ENCODE peak calls at places on chromosomes 6 and 20, in seven cellular contexts. One of them, this sample, is unnamed. For H3K4me1, the result is how much of the 10 kb centered on the place peaks cover.

GRCh38 chr6:139296927-139297326 is 5.1 kb upstream of the TXLNB start:
- DNase-seq in OCI-LY7: no peak
- DNase-seq in A549: no peak
- DNase-seq in cardiac muscle cell: no peak
- DNase-seq in GM23338: no peak
- DNase-seq in astrocyte: peak
- DNase-seq in CD8-positive, alpha-beta T cell: no peak
- DNase-seq in this sample: no peak

GRCh38 chr20:37179671-37180524 is 550 bp upstream of the MROH8 start:
- DNase-seq in OCI-LY7: peak
- DNase-seq in A549: no peak
- DNase-seq in cardiac muscle cell: no peak
- DNase-seq in GM23338: no peak
- DNase-seq in astrocyte: peak
- DNase-seq in CD8-positive, alpha-beta T cell: no peak
- DNase-seq in this sample: no peak

GRCh38 chr20:43409041-43409913 is 48.4 kb upstream of the SRSF6 start:
- DNase-seq in OCI-LY7: peak
- DNase-seq in A549: no peak
- DNase-seq in cardiac muscle cell: peak
- DNase-seq in GM23338: peak
- DNase-seq in astrocyte: no peak
- DNase-seq in CD8-positive, alpha-beta T cell: no peak
- DNase-seq in this sample: no peak

GRCh38 chr20:36544134-36545018 is 3.1 kb downstream of the MYL9 start:
- DNase-seq in OCI-LY7: no peak
- DNase-seq in A549: no peak
- DNase-seq in cardiac muscle cell: peak
- DNase-seq in GM23338: no peak
- DNase-seq in astrocyte: peak
- DNase-seq in CD8-positive, alpha-beta T cell: no peak
- DNase-seq in this sample: peak

GRCh38 chr6:165900970-165901369 is 237.9 kb upstream of the PDE10A start:
- DNase-seq in OCI-LY7: no peak
- DNase-seq in A549: no peak
- DNase-seq in cardiac muscle cell: no peak
- DNase-seq in GM23338: no peak
- DNase-seq in astrocyte: no peak
- DNase-seq in CD8-positive, alpha-beta T cell: no peak
- DNase-seq in this sample: no peak

GRCh38 chr20:48738399-48739304 is 89.1 kb downstream of the PREX1 start:
- DNase-seq in OCI-LY7: peak
- DNase-seq in A549: no peak
- DNase-seq in cardiac muscle cell: peak
- DNase-seq in GM23338: no peak
- DNase-seq in astrocyte: no peak
- DNase-seq in CD8-positive, alpha-beta T cell: no peak
- DNase-seq in this sample: no peak

GRCh38 chr6:105492706-105493673 is 90.1 kb upstream of the PREP start:
- DNase-seq in OCI-LY7: no peak
- DNase-seq in A549: no peak
- DNase-seq in cardiac muscle cell: no peak
- DNase-seq in GM23338: no peak
- DNase-seq in astrocyte: peak
- DNase-seq in CD8-positive, alpha-beta T cell: no peak
- DNase-seq in this sample: no peak

GRCh38 chr6:33903579-33903978 is 99.8 kb upstream of the MLN start:
- DNase-seq in OCI-LY7: no peak
- DNase-seq in A549: no peak
- DNase-seq in cardiac muscle cell: no peak
- DNase-seq in GM23338: no peak
- DNase-seq in astrocyte: no peak
- DNase-seq in CD8-positive, alpha-beta T cell: no peak
- DNase-seq in this sample: no peak

GRCh38 chr20:44409132-44409600 is 53.7 kb downstream of the HNF4A start:
- DNase-seq in OCI-LY7: no peak
- DNase-seq in A549: no peak
- DNase-seq in cardiac muscle cell: no peak
- DNase-seq in GM23338: no peak
- DNase-seq in astrocyte: peak
- DNase-seq in CD8-positive, alpha-beta T cell: no peak
- DNase-seq in this sample: no peak

GRCh38 chr6:72721346-72721745 is 99.5 kb downstream of the KCNQ5 start:
- DNase-seq in OCI-LY7: no peak
- DNase-seq in A549: no peak
- DNase-seq in cardiac muscle cell: no peak
- DNase-seq in GM23338: no peak
- DNase-seq in astrocyte: no peak
- DNase-seq in CD8-positive, alpha-beta T cell: no peak
- DNase-seq in this sample: no peak

GRCh38 chr20:22430154-22430745 is 154.1 kb downstream of the FOXA2 start:
- DNase-seq in OCI-LY7: no peak
- DNase-seq in A549: peak
- DNase-seq in cardiac muscle cell: no peak
- DNase-seq in GM23338: peak
- DNase-seq in astrocyte: no peak
- DNase-seq in CD8-positive, alpha-beta T cell: no peak
- DNase-seq in this sample: no peak

GRCh38 chr20:57738484-57738883 is 28.7 kb upstream of the PMEPA1 start:
- DNase-seq in OCI-LY7: no peak
- DNase-seq in A549: peak
- DNase-seq in cardiac muscle cell: no peak
- DNase-seq in GM23338: no peak
- DNase-seq in astrocyte: no peak
- DNase-seq in CD8-positive, alpha-beta T cell: no peak
- DNase-seq in this sample: no peak

GRCh38 chr6:157825243-157825904 is 2.3 kb downstream of the SNX9 start:
- DNase-seq in OCI-LY7: no peak
- DNase-seq in A549: no peak
- DNase-seq in cardiac muscle cell: no peak
- DNase-seq in GM23338: no peak
- DNase-seq in astrocyte: peak
- DNase-seq in CD8-positive, alpha-beta T cell: no peak
- DNase-seq in this sample: no peak

GRCh38 chr6:47736083-47736700 is 37.8 kb downstream of the ADGRF4 start:
- DNase-seq in OCI-LY7: no peak
- DNase-seq in A549: no peak
- DNase-seq in cardiac muscle cell: no peak
- DNase-seq in GM23338: no peak
- DNase-seq in astrocyte: peak
- DNase-seq in CD8-positive, alpha-beta T cell: no peak
- DNase-seq in this sample: no peak

GRCh38 chr6:25601797-25602679 is 50.0 kb upstream of the SCGN start:
- DNase-seq in OCI-LY7: peak
- DNase-seq in A549: peak
- DNase-seq in cardiac muscle cell: peak
- DNase-seq in GM23338: peak
- DNase-seq in astrocyte: peak
- DNase-seq in CD8-positive, alpha-beta T cell: no peak
- DNase-seq in this sample: no peak

GRCh38 chr6:111361648-111362047 is 121.4 kb downstream of the REV3L start:
- DNase-seq in OCI-LY7: peak
- DNase-seq in A549: peak
- DNase-seq in cardiac muscle cell: peak
- DNase-seq in GM23338: peak
- DNase-seq in astrocyte: no peak
- DNase-seq in CD8-positive, alpha-beta T cell: no peak
- DNase-seq in this sample: no peak

GRCh38 chr6:112979830-112980229 is 632.7 kb downstream of the RFPL4B start:
- DNase-seq in OCI-LY7: no peak
- DNase-seq in A549: no peak
- DNase-seq in cardiac muscle cell: no peak
- DNase-seq in GM23338: no peak
- DNase-seq in astrocyte: peak
- DNase-seq in CD8-positive, alpha-beta T cell: no peak
- DNase-seq in this sample: no peak

GRCh38 chr6:3289664-3290055 is 30.9 kb downstream of the PSMG4 start:
- DNase-seq in OCI-LY7: no peak
- DNase-seq in A549: no peak
- DNase-seq in cardiac muscle cell: no peak
- DNase-seq in GM23338: no peak
- DNase-seq in astrocyte: no peak
- DNase-seq in CD8-positive, alpha-beta T cell: no peak
- DNase-seq in this sample: no peak

GRCh38 chr6:56959094-56959493 is 4.2 kb downstream of the BEND6 start:
- DNase-seq in OCI-LY7: no peak
- DNase-seq in A549: no peak
- DNase-seq in cardiac muscle cell: no peak
- DNase-seq in GM23338: no peak
- DNase-seq in astrocyte: peak
- DNase-seq in CD8-positive, alpha-beta T cell: no peak
- DNase-seq in this sample: no peak

GRCh38 chr6:35371494-35372262 is 29.3 kb downstream of the PPARD start:
- DNase-seq in OCI-LY7: no peak
- DNase-seq in A549: no peak
- DNase-seq in cardiac muscle cell: no peak
- DNase-seq in GM23338: no peak
- DNase-seq in astrocyte: no peak
- DNase-seq in CD8-positive, alpha-beta T cell: no peak
- DNase-seq in this sample: no peak

GRCh38 chr20:54345301-54345724 is 130.1 kb upstream of the DOK5 start:
- DNase-seq in OCI-LY7: no peak
- DNase-seq in A549: peak
- DNase-seq in cardiac muscle cell: no peak
- DNase-seq in GM23338: no peak
- DNase-seq in astrocyte: peak
- DNase-seq in CD8-positive, alpha-beta T cell: no peak
- DNase-seq in this sample: no peak

GRCh38 chr6:40719671-40720374 is 132.7 kb upstream of the LRFN2 start:
- DNase-seq in OCI-LY7: peak
- DNase-seq in A549: no peak
- DNase-seq in cardiac muscle cell: peak
- DNase-seq in GM23338: peak
- DNase-seq in astrocyte: peak
- DNase-seq in CD8-positive, alpha-beta T cell: no peak
- DNase-seq in this sample: no peak
- H3K27ac ChIP-seq in OCI-LY7: peak
- H3K27ac ChIP-seq in A549: no peak
- H3K27ac ChIP-seq in cardiac muscle cell: no peak
- H3K27ac ChIP-seq in GM23338: no peak
- H3K27ac ChIP-seq in astrocyte: no peak
- H3K27ac ChIP-seq in CD8-positive, alpha-beta T cell: no peak
- H3K27ac ChIP-seq in this sample: peak

DNA sequence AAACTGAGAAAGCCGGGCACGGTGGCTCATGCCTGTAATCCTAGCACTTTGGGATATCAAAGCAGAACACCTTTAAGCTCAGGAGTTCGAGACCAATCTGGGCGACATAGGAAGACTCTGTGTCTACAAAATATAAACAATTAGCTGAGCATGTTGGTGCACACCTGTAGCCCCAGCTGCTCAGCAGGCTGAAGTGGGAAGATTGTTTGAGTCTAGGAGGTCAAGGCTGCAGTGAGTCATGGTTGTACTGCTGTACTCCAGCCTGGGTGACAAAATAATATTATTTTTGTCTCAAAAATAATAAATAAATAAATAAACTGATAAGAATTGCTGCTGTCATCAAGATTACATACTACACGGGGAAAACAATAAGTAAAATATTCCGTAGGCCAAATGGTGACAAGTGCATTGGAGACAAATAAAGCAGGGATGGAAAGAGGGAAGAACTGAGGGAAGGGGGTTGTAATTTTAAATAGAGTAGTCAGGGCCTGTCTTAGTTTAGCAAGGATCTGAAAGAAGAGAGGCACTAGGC is 14.0 kb upstream of the TOP1 start:
- DNase-seq in OCI-LY7: peak
- DNase-seq in A549: no peak
- DNase-seq in cardiac muscle cell: no peak
- DNase-seq in GM23338: no peak
- DNase-seq in astrocyte: no peak
- DNase-seq in CD8-positive, alpha-beta T cell: no peak
- DNase-seq in this sample: no peak
- H3K4me1 ChIP-seq in OCI-LY7: half or more
- H3K4me1 ChIP-seq in A549: under half
- H3K4me1 ChIP-seq in cardiac muscle cell: under half
- H3K4me1 ChIP-seq in GM23338: under half
- H3K4me1 ChIP-seq in astrocyte: under half
- H3K4me1 ChIP-seq in CD8-positive, alpha-beta T cell: under half
- H3K4me1 ChIP-seq in this sample: under half

GRCh38 chr20:38315290-38315966 is 11.5 kb downstream of the BPI start:
- DNase-seq in OCI-LY7: no peak
- DNase-seq in A549: no peak
- DNase-seq in cardiac muscle cell: no peak
- DNase-seq in GM23338: no peak
- DNase-seq in astrocyte: no peak
- DNase-seq in CD8-positive, alpha-beta T cell: no peak
- DNase-seq in this sample: no peak
- TF ChIP-seq CTCF in OCI-LY7: no peak
- TF ChIP-seq CTCF in A549: no peak
- TF ChIP-seq CTCF in cardiac muscle cell: peak
- TF ChIP-seq CTCF in GM23338: peak
- TF ChIP-seq CTCF in astrocyte: no peak
- TF ChIP-seq CTCF in CD8-positive, alpha-beta T cell: no peak
- TF ChIP-seq CTCF in this sample: no peak

GRCh38 chr6:14711056-14711703 is 534.7 kb upstream of the JARID2 start:
- DNase-seq in OCI-LY7: peak
- DNase-seq in A549: peak
- DNase-seq in cardiac muscle cell: peak
- DNase-seq in GM23338: peak
- DNase-seq in astrocyte: peak
- DNase-seq in CD8-positive, alpha-beta T cell: no peak
- DNase-seq in this sample: no peak

GRCh38 chr6:14713561-14713960 is 532.3 kb upstream of the JARID2 start:
- DNase-seq in OCI-LY7: no peak
- DNase-seq in A549: no peak
- DNase-seq in cardiac muscle cell: no peak
- DNase-seq in GM23338: no peak
- DNase-seq in astrocyte: no peak
- DNase-seq in CD8-positive, alpha-beta T cell: no peak
- DNase-seq in this sample: no peak

GRCh38 chr6:14710421-14710820 is 535.4 kb upstream of the JARID2 start:
- DNase-seq in OCI-LY7: no peak
- DNase-seq in A549: no peak
- DNase-seq in cardiac muscle cell: no peak
- DNase-seq in GM23338: no peak
- DNase-seq in astrocyte: no peak
- DNase-seq in CD8-positive, alpha-beta T cell: no peak
- DNase-seq in this sample: no peak

GRCh38 chr6:14713008-14713452 is 532.8 kb upstream of the JARID2 start:
- DNase-seq in OCI-LY7: no peak
- DNase-seq in A549: peak
- DNase-seq in cardiac muscle cell: no peak
- DNase-seq in GM23338: no peak
- DNase-seq in astrocyte: peak
- DNase-seq in CD8-positive, alpha-beta T cell: no peak
- DNase-seq in this sample: no peak

DNA sequence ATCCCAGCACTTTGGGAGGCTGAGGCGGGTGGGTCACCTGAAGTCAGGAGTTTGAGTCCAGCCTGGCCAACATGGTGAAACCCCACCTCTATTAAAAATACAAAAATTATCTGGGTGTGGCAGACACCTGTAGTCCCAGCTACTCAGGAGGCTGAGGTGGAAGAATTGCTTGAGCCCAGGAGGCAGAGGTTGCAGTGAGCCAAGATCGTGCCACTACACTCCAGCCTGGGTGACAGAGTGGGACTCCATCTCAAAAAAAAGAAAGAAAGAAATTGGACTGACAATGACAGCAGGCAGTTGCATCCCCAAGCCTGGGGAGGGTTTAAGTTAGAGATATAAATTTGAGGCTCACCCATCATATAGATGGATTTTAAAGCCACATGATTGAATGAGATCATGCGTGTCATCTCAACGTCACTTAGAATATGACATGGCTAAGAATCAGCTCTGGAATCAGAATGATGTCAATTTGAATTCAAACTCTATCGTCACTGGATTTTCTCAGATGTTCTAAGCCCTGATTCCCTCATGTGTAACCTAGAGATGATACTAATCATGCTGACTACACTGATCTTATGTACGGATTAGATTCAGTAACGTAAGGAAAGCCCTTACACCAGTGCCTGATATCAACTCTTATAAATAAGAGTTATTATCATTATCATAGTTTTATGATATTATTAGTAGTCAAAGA is 534.0 kb upstream of the JARID2 start:
- DNase-seq in OCI-LY7: no peak
- DNase-seq in A549: no peak
- DNase-seq in cardiac muscle cell: no peak
- DNase-seq in GM23338: no peak
- DNase-seq in astrocyte: no peak
- DNase-seq in CD8-positive, alpha-beta T cell: no peak
- DNase-seq in this sample: no peak
- H3K27ac ChIP-seq in OCI-LY7: no peak
- H3K27ac ChIP-seq in A549: peak
- H3K27ac ChIP-seq in cardiac muscle cell: no peak
- H3K27ac ChIP-seq in GM23338: no peak
- H3K27ac ChIP-seq in astrocyte: peak
- H3K27ac ChIP-seq in CD8-positive, alpha-beta T cell: no peak
- H3K27ac ChIP-seq in this sample: no peak

This sample was measured in upper lobe of right lung.